ENCODE peak calls at places on chromosomes 4 and X, in four cellular contexts. One of them, this sample, is unnamed.

GRCh38 chr4:38832624-38833528 is 23.7 kb downstream of the TLR6 start:
- DNase-seq in IMR-90: no peak
- DNase-seq in GM12878: no peak
- DNase-seq in K562: no peak
- DNase-seq in this sample: no peak

GRCh38 chr4:7435411-7436095 is 823 bp upstream of the PSAPL1 start:
- DNase-seq in IMR-90: no peak
- DNase-seq in GM12878: no peak
- DNase-seq in K562: no peak
- DNase-seq in this sample: no peak

GRCh38 chr4:177441061-177441802 is 1.0 kb downstream of the AGA start:
- DNase-seq in IMR-90: peak
- DNase-seq in GM12878: peak
- DNase-seq in K562: peak
- DNase-seq in this sample: no peak

GRCh38 chr4:25767877-25768475 is 94.8 kb downstream of the SEL1L3 start:
- DNase-seq in IMR-90: peak
- DNase-seq in GM12878: no peak
- DNase-seq in K562: peak
- DNase-seq in this sample: peak

GRCh38 chr4:7289619-7290018 is 97.3 kb downstream of the SORCS2 start:
- DNase-seq in IMR-90: no peak
- DNase-seq in GM12878: no peak
- DNase-seq in K562: no peak
- DNase-seq in this sample: no peak

GRCh38 chrX:10163031-10163430 is 6.3 kb downstream of the CLCN4 start:
- DNase-seq in IMR-90: no peak
- DNase-seq in GM12878: no peak
- DNase-seq in K562: no peak
- DNase-seq in this sample: no peak

GRCh38 chrX:121064579-121064978 is 17.2 kb downstream of the GLUD2 start:
- DNase-seq in IMR-90: no peak
- DNase-seq in GM12878: no peak
- DNase-seq in K562: no peak
- DNase-seq in this sample: no peak

GRCh38 chr4:39526810-39527295 is 386 bp downstream of the UGDH start:
- DNase-seq in IMR-90: no peak
- DNase-seq in GM12878: no peak
- DNase-seq in K562: no peak
- DNase-seq in this sample: no peak

GRCh38 chr4:138892483-138893386 is 122.8 kb upstream of the NOCT start:
- DNase-seq in IMR-90: peak
- DNase-seq in GM12878: no peak
- DNase-seq in K562: no peak
- DNase-seq in this sample: no peak

GRCh38 chr4:47913328-47913727 is 1.1 kb downstream of the NFXL1 start:
- DNase-seq in IMR-90: peak
- DNase-seq in GM12878: no peak
- DNase-seq in K562: no peak
- DNase-seq in this sample: peak

DNA sequence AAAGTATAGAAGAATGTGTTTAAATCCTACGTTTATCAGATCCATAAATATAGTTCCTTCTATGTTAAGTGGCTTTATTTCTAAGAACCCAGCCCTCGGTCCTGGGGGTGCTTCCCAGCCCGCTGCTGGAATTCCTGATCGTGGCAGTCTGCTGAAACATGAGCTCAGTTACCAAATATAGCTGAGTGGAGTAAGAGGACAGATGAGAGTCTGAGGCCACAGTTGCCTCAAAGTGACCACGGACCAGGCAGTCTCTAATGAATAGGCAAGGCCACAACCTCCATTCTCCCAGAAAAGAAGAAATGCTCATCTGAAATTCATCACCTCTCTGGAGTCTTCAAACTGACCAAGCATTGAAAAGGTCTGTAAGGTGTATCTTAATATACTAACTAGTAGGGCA is at the start of gene PALLD:
- DNase-seq in IMR-90: peak
- DNase-seq in GM12878: no peak
- DNase-seq in K562: no peak
- DNase-seq in this sample: no peak
- TF ChIP-seq FOS in IMR-90: no peak
- TF ChIP-seq FOS in GM12878: no peak
- TF ChIP-seq FOS in K562: no peak
- TF ChIP-seq FOS in this sample: no peak

DNA sequence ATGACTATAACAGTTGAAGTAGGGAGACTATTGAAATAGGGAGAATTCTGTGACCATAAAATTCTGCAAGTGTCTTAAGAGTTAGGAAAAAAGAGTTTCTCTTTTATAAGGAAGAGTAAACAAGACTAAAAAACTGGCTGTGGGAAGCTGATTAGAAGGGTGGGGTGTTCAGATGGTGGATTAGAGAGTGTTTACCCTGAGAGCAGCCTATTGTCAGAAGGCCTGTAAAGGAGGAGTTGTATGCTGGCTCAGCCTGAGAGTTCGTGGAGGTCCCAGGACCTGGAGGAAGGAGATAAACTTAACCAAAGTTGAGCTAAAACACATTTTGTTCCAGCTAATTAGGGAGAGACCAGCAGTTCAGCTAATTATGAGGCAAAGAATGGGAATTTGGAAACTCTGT is 629.7 kb downstream of the PCDH7 start:
- DNase-seq in IMR-90: no peak
- DNase-seq in GM12878: no peak
- DNase-seq in K562: peak
- DNase-seq in this sample: peak
- TF ChIP-seq FOS in IMR-90: no peak
- TF ChIP-seq FOS in GM12878: no peak
- TF ChIP-seq FOS in K562: no peak
- TF ChIP-seq FOS in this sample: no peak

DNA sequence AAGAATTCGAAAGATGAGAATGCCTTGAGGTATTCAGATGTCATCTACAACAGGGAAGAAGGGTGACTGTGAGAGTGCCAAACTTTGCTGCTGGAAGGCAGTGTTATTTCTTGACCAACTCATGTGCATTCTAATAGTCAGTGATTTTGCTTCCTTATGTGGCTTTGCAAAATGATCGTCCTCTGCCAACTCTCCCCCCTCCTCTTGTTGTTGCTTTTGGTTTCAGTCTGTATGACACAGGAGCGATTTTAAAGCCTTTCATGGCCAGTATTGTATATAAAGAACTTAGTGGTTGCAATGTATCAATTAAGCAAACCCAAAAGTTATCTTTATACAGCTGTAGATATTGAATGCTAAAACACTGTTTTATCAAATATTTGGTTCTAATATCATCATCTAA is 379.1 kb downstream of the IL1RAPL1 start:
- DNase-seq in IMR-90: peak
- DNase-seq in GM12878: no peak
- DNase-seq in K562: no peak
- DNase-seq in this sample: peak
- TF ChIP-seq FOS in IMR-90: no peak
- TF ChIP-seq FOS in GM12878: no peak
- TF ChIP-seq FOS in K562: no peak
- TF ChIP-seq FOS in this sample: no peak

DNA sequence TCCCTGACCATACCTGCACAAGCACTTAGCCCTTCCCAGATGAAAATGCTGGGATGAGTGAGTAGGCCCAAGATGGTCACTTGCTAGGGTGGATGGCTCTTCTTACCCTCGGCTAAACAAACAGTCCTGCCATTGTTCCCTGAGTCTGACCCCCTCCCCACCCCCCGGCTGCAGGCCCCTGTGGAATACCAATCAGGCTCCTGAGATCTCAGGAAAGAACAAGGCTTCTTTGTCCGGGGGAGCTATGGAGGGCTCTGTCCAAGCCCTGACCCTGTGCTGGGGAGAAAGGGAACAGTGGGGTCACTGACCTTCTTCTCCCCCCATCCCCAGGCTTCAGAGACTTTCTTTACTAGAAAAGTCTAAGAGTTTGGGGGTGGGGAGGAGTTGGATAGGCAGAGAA is 6.0 kb downstream of the PLP1 start:
- DNase-seq in IMR-90: no peak
- DNase-seq in GM12878: no peak
- DNase-seq in K562: no peak
- DNase-seq in this sample: no peak
- TF ChIP-seq FOS in IMR-90: no peak
- TF ChIP-seq FOS in GM12878: no peak
- TF ChIP-seq FOS in K562: no peak
- TF ChIP-seq FOS in this sample: no peak

GRCh38 chrX:154712781-154713391 is 38.0 kb downstream of the GAB3 start:
- DNase-seq in IMR-90: peak
- DNase-seq in GM12878: peak
- DNase-seq in K562: no peak
- DNase-seq in this sample: peak
- TF ChIP-seq FOS in IMR-90: peak
- TF ChIP-seq FOS in GM12878: no peak
- TF ChIP-seq FOS in K562: no peak
- TF ChIP-seq FOS in this sample: peak

GRCh38 chr4:83828601-83829000 is 292.7 kb downstream of the GPAT3 start:
- DNase-seq in IMR-90: peak
- DNase-seq in GM12878: no peak
- DNase-seq in K562: no peak
- DNase-seq in this sample: no peak
- TF ChIP-seq FOS in IMR-90: no peak
- TF ChIP-seq FOS in GM12878: no peak
- TF ChIP-seq FOS in K562: no peak
- TF ChIP-seq FOS in this sample: no peak

GRCh38 chr4:141530627-141531026 is 105.8 kb upstream of the IL15 start:
- DNase-seq in IMR-90: peak
- DNase-seq in GM12878: no peak
- DNase-seq in K562: no peak
- DNase-seq in this sample: no peak
- TF ChIP-seq FOS in IMR-90: no peak
- TF ChIP-seq FOS in GM12878: no peak
- TF ChIP-seq FOS in K562: no peak
- TF ChIP-seq FOS in this sample: no peak

GRCh38 chrX:48083212-48083611 is 11.8 kb upstream of the ZNF630 start:
- DNase-seq in IMR-90: peak
- DNase-seq in GM12878: no peak
- DNase-seq in K562: peak
- DNase-seq in this sample: peak
- TF ChIP-seq FOS in IMR-90: no peak
- TF ChIP-seq FOS in GM12878: no peak
- TF ChIP-seq FOS in K562: no peak
- TF ChIP-seq FOS in this sample: no peak

DNA sequence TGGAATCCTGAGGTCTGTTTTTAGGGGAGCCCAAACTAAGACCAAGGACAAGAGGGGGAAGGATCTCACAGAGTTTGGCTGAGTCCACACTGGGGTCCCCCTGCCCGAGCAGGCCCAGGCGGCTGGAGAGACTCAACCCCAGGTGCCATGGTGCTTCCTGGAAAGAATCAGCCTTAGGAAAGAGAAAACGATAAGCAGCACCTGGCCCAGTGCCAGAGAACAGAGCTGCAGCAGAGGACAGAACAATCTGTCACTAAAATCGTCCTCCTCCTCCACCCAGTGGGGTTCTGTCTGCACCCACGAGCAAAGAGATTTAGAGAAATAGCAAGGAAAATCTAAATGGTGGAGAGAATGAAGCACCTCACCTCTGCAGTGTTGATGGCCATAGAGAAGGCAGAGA is 470.5 kb downstream of the BCOR start:
- DNase-seq in IMR-90: no peak
- DNase-seq in GM12878: no peak
- DNase-seq in K562: peak
- DNase-seq in this sample: no peak
- TF ChIP-seq FOS in IMR-90: no peak
- TF ChIP-seq FOS in GM12878: no peak
- TF ChIP-seq FOS in K562: no peak
- TF ChIP-seq FOS in this sample: no peak

GRCh38 chr4:151576627-151577026 is 167.7 kb downstream of the FHIP1A start:
- DNase-seq in IMR-90: no peak
- DNase-seq in GM12878: no peak
- DNase-seq in K562: no peak
- DNase-seq in this sample: no peak

GRCh38 chr4:151575646-151576045 is 166.7 kb downstream of the FHIP1A start:
- DNase-seq in IMR-90: no peak
- DNase-seq in GM12878: no peak
- DNase-seq in K562: no peak
- DNase-seq in this sample: no peak

GRCh38 chr4:151574968-151575367 is 166.0 kb downstream of the FHIP1A start:
- DNase-seq in IMR-90: no peak
- DNase-seq in GM12878: no peak
- DNase-seq in K562: no peak
- DNase-seq in this sample: no peak

GRCh38 chr4:151573474-151573873 is 164.5 kb downstream of the FHIP1A start:
- DNase-seq in IMR-90: no peak
- DNase-seq in GM12878: no peak
- DNase-seq in K562: no peak
- DNase-seq in this sample: no peak

GRCh38 chr4:151573945-151574344 is 165.0 kb downstream of the FHIP1A start:
- DNase-seq in IMR-90: no peak
- DNase-seq in GM12878: no peak
- DNase-seq in K562: no peak
- DNase-seq in this sample: no peak
- TF ChIP-seq FOS in IMR-90: no peak
- TF ChIP-seq FOS in GM12878: no peak
- TF ChIP-seq FOS in K562: no peak
- TF ChIP-seq FOS in this sample: no peak

This sample was measured in endothelial cell of umbilical vein.